ENCODE peak calls at places on chromosomes 16 and 17, in seven cellular contexts. One of them, this sample, is unnamed. For H3K36me3, the result is how much of the 10 kb centered on the place peaks cover.

GRCh38 chr17:59521465-59522126 is 43.8 kb upstream of the DHX40 start:
- DNase-seq in left lung: no peak
- DNase-seq in colonic mucosa: peak
- DNase-seq in sigmoid colon: peak
- DNase-seq in upper lobe of right lung: no peak
- DNase-seq in OCI-LY7: peak
- DNase-seq in esophagus muscularis mucosa: no peak
- DNase-seq in this sample: no peak

GRCh38 chr17:81813861-81814683 is 10.1 kb downstream of the GCGR start:
- DNase-seq in left lung: no peak
- DNase-seq in colonic mucosa: no peak
- DNase-seq in sigmoid colon: no peak
- DNase-seq in upper lobe of right lung: no peak
- DNase-seq in OCI-LY7: no peak
- DNase-seq in esophagus muscularis mucosa: no peak
- DNase-seq in this sample: no peak

GRCh38 chr16:50881331-50881830 is 139.5 kb downstream of the CYLD start:
- DNase-seq in left lung: peak
- DNase-seq in colonic mucosa: no peak
- DNase-seq in sigmoid colon: no peak
- DNase-seq in upper lobe of right lung: no peak
- DNase-seq in OCI-LY7: no peak
- DNase-seq in esophagus muscularis mucosa: peak
- DNase-seq in this sample: no peak

GRCh38 chr17:65529040-65529633 is 32.3 kb downstream of the AXIN2 start:
- DNase-seq in left lung: no peak
- DNase-seq in colonic mucosa: no peak
- DNase-seq in sigmoid colon: no peak
- DNase-seq in upper lobe of right lung: no peak
- DNase-seq in OCI-LY7: no peak
- DNase-seq in esophagus muscularis mucosa: no peak
- DNase-seq in this sample: no peak

GRCh38 chr17:58956997-58957724 is 149.5 kb downstream of the TRIM37 start:
- DNase-seq in left lung: no peak
- DNase-seq in colonic mucosa: no peak
- DNase-seq in sigmoid colon: no peak
- DNase-seq in upper lobe of right lung: no peak
- DNase-seq in OCI-LY7: no peak
- DNase-seq in esophagus muscularis mucosa: no peak
- DNase-seq in this sample: no peak

GRCh38 chr17:4944163-4944553 is 4.1 kb downstream of the RNF167 start:
- DNase-seq in left lung: peak
- DNase-seq in colonic mucosa: no peak
- DNase-seq in sigmoid colon: no peak
- DNase-seq in upper lobe of right lung: no peak
- DNase-seq in OCI-LY7: peak
- DNase-seq in esophagus muscularis mucosa: no peak
- DNase-seq in this sample: no peak

GRCh38 chr17:75891605-75892555 is 4.9 kb downstream of the TRIM65 start:
- DNase-seq in left lung: no peak
- DNase-seq in colonic mucosa: no peak
- DNase-seq in sigmoid colon: peak
- DNase-seq in upper lobe of right lung: peak
- DNase-seq in OCI-LY7: no peak
- DNase-seq in esophagus muscularis mucosa: no peak
- DNase-seq in this sample: no peak

GRCh38 chr16:53111078-53111776 is 56.4 kb downstream of the CHD9 start:
- DNase-seq in left lung: no peak
- DNase-seq in colonic mucosa: no peak
- DNase-seq in sigmoid colon: no peak
- DNase-seq in upper lobe of right lung: no peak
- DNase-seq in OCI-LY7: no peak
- DNase-seq in esophagus muscularis mucosa: no peak
- DNase-seq in this sample: no peak

GRCh38 chr16:84501077-84501735 is 3.3 kb downstream of the MEAK7 start:
- DNase-seq in left lung: no peak
- DNase-seq in colonic mucosa: no peak
- DNase-seq in sigmoid colon: peak
- DNase-seq in upper lobe of right lung: peak
- DNase-seq in OCI-LY7: no peak
- DNase-seq in esophagus muscularis mucosa: no peak
- DNase-seq in this sample: no peak

GRCh38 chr16:71537643-71538042 is 11.4 kb downstream of the CHST4 start:
- DNase-seq in left lung: no peak
- DNase-seq in colonic mucosa: peak
- DNase-seq in sigmoid colon: no peak
- DNase-seq in upper lobe of right lung: no peak
- DNase-seq in OCI-LY7: peak
- DNase-seq in esophagus muscularis mucosa: no peak
- DNase-seq in this sample: no peak

GRCh38 chr16:73092236-73092781 is 44.4 kb upstream of the ZFHX3 start:
- DNase-seq in left lung: no peak
- DNase-seq in colonic mucosa: no peak
- DNase-seq in sigmoid colon: no peak
- DNase-seq in upper lobe of right lung: no peak
- DNase-seq in OCI-LY7: no peak
- DNase-seq in esophagus muscularis mucosa: no peak
- DNase-seq in this sample: no peak

GRCh38 chr16:31090540-31090939 is 1.8 kb upstream of the PRSS53 start:
- DNase-seq in left lung: no peak
- DNase-seq in colonic mucosa: no peak
- DNase-seq in sigmoid colon: no peak
- DNase-seq in upper lobe of right lung: no peak
- DNase-seq in OCI-LY7: no peak
- DNase-seq in esophagus muscularis mucosa: no peak
- DNase-seq in this sample: no peak

GRCh38 chr17:49180998-49181635 is 29.3 kb downstream of the GNGT2 start:
- DNase-seq in left lung: no peak
- DNase-seq in colonic mucosa: no peak
- DNase-seq in sigmoid colon: no peak
- DNase-seq in upper lobe of right lung: no peak
- DNase-seq in OCI-LY7: peak
- DNase-seq in esophagus muscularis mucosa: no peak
- DNase-seq in this sample: no peak

GRCh38 chr16:73743665-73744496 is 552.7 kb upstream of the PSMD7 start:
- DNase-seq in left lung: no peak
- DNase-seq in colonic mucosa: peak
- DNase-seq in sigmoid colon: no peak
- DNase-seq in upper lobe of right lung: no peak
- DNase-seq in OCI-LY7: no peak
- DNase-seq in esophagus muscularis mucosa: peak
- DNase-seq in this sample: no peak

GRCh38 chr17:20234266-20234665 is 225.1 kb downstream of the SPECC1 start:
- DNase-seq in left lung: no peak
- DNase-seq in colonic mucosa: no peak
- DNase-seq in sigmoid colon: no peak
- DNase-seq in upper lobe of right lung: no peak
- DNase-seq in OCI-LY7: no peak
- DNase-seq in esophagus muscularis mucosa: no peak
- DNase-seq in this sample: no peak

GRCh38 chr16:58582971-58583765 is 46.5 kb downstream of the CNOT1 start:
- DNase-seq in left lung: no peak
- DNase-seq in colonic mucosa: no peak
- DNase-seq in sigmoid colon: no peak
- DNase-seq in upper lobe of right lung: no peak
- DNase-seq in OCI-LY7: no peak
- DNase-seq in esophagus muscularis mucosa: no peak
- DNase-seq in this sample: no peak

GRCh38 chr17:75155191-75155601 is 884 bp upstream of the JPT1 start:
- DNase-seq in left lung: no peak
- DNase-seq in colonic mucosa: no peak
- DNase-seq in sigmoid colon: no peak
- DNase-seq in upper lobe of right lung: no peak
- DNase-seq in OCI-LY7: no peak
- DNase-seq in esophagus muscularis mucosa: no peak
- DNase-seq in this sample: no peak

GRCh38 chr17:43517615-43518386 is 28.3 kb downstream of the ETV4 start:
- DNase-seq in left lung: no peak
- DNase-seq in colonic mucosa: no peak
- DNase-seq in sigmoid colon: no peak
- DNase-seq in upper lobe of right lung: no peak
- DNase-seq in OCI-LY7: no peak
- DNase-seq in esophagus muscularis mucosa: no peak
- DNase-seq in this sample: no peak

DNA sequence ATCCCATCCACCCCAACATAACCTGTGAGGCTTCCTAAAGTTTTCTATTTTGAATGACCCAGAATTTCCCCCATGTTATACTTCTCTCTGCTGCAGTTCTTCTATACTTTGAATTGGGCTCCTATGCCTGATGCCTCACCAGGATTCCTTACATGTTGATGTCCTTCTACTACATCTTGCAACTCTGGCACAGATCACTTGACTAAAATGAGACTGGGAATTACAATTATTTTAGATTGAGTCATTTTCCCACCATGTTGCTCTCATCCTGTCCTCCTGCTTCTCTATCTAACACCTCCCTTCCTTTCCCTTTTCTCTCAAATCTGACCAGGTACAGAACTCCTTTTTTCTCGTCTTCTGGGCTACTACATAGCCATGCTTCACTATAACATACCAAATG is 314.0 kb upstream of the KCNJ16 start:
- DNase-seq in left lung: no peak
- DNase-seq in colonic mucosa: no peak
- DNase-seq in sigmoid colon: no peak
- DNase-seq in upper lobe of right lung: no peak
- DNase-seq in OCI-LY7: no peak
- DNase-seq in esophagus muscularis mucosa: no peak
- DNase-seq in this sample: no peak
- H3K27ac ChIP-seq in left lung: no peak
- H3K27ac ChIP-seq in colonic mucosa: no peak
- H3K27ac ChIP-seq in sigmoid colon: no peak
- H3K27ac ChIP-seq in upper lobe of right lung: no peak
- H3K27ac ChIP-seq in OCI-LY7: no peak
- H3K27ac ChIP-seq in esophagus muscularis mucosa: no peak
- H3K27ac ChIP-seq in this sample: peak

GRCh38 chr17:742147-742793 is 9.8 kb downstream of the GEMIN4 start:
- DNase-seq in left lung: no peak
- DNase-seq in colonic mucosa: no peak
- DNase-seq in sigmoid colon: no peak
- DNase-seq in upper lobe of right lung: no peak
- DNase-seq in OCI-LY7: no peak
- DNase-seq in esophagus muscularis mucosa: no peak
- DNase-seq in this sample: no peak
- H3K36me3 ChIP-seq in left lung: under half
- H3K36me3 ChIP-seq in colonic mucosa: under half
- H3K36me3 ChIP-seq in sigmoid colon: under half
- H3K36me3 ChIP-seq in upper lobe of right lung: half or more
- H3K36me3 ChIP-seq in OCI-LY7: half or more
- H3K36me3 ChIP-seq in esophagus muscularis mucosa: half or more
- H3K36me3 ChIP-seq in this sample: half or more

DNA sequence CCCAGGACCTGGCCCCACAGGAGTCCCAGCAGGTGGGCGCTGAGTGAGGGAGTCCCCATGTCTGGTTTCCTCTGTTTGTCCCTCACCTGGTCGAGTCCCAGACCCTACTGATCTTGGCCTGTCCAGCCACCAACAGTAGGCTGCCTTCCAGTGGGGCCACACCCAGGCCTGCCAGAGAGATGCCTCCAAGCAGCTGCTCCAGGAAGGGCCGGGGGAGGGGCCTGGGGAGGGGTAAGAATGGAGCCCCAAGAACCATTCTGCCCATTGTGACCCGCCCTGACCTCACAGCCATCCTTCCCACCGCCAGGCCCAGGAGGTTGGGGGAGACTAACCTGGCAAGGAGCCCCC is 736 bp downstream of the SPATA20 start:
- DNase-seq in left lung: peak
- DNase-seq in colonic mucosa: peak
- DNase-seq in sigmoid colon: no peak
- DNase-seq in upper lobe of right lung: no peak
- DNase-seq in OCI-LY7: no peak
- DNase-seq in esophagus muscularis mucosa: no peak
- DNase-seq in this sample: no peak
- H3K4me3 ChIP-seq in left lung: peak
- H3K4me3 ChIP-seq in colonic mucosa: peak
- H3K4me3 ChIP-seq in sigmoid colon: peak
- H3K4me3 ChIP-seq in upper lobe of right lung: peak
- H3K4me3 ChIP-seq in OCI-LY7: no peak
- H3K4me3 ChIP-seq in esophagus muscularis mucosa: peak
- H3K4me3 ChIP-seq in this sample: peak

DNA sequence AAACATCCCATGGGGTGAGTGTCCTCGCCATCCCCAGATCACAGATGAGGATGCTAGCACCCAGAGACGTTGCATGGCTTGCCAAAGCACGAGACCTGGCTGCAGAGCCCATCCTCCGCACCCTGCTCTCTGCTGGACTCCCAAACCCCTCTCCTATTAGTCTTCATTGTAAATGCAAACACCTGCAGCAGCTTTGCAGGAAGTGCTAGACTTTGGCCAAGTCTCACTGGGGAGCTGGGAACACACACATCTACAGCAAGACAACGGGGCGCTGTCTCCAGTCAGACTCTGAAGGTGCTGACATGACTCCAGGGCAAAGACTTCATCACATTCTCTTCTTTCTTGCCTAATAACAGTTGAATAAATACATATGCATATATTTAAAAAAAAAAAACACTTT is 43.8 kb downstream of the CYTH1 start:
- DNase-seq in left lung: no peak
- DNase-seq in colonic mucosa: no peak
- DNase-seq in sigmoid colon: no peak
- DNase-seq in upper lobe of right lung: no peak
- DNase-seq in OCI-LY7: peak
- DNase-seq in esophagus muscularis mucosa: no peak
- DNase-seq in this sample: no peak
- H3K27ac ChIP-seq in left lung: no peak
- H3K27ac ChIP-seq in colonic mucosa: no peak
- H3K27ac ChIP-seq in sigmoid colon: no peak
- H3K27ac ChIP-seq in upper lobe of right lung: no peak
- H3K27ac ChIP-seq in OCI-LY7: peak
- H3K27ac ChIP-seq in esophagus muscularis mucosa: no peak
- H3K27ac ChIP-seq in this sample: no peak

This sample was measured in thoracic aorta.